ENCODE peak calls at places on chromosomes 13 and 19, in five cellular contexts. T, P, X, D and K are unnamed samples.

GRCh38 chr13:36764536-36764935 is 54.5 kb upstream of the RFXAP start:
- DNase-seq in T (no peak), P (no peak), X (no peak), D (no peak), K (no peak)

GRCh38 chr13:68319384-68319783 is 1089.2 kb upstream of the PCDH9 start:
- DNase-seq in T (no peak), P (no peak), X (no peak), D (no peak), K (no peak)

GRCh38 chr13:109749365-109749764 is 37.0 kb downstream of the IRS2 start:
- DNase-seq in T (no peak), P (no peak), X (no peak), D (no peak), K (no peak)

GRCh38 chr19:45496349-45496953 is 396 bp downstream of the RTN2 start:
- DNase-seq in T (peak; percentile 37), P (no peak), X (no peak), D (no peak), K (no peak)

GRCh38 chr19:1942934-1943555 is 2.1 kb downstream of the CSNK1G2 start:
- DNase-seq in T (peak; percentile 18), P (no peak), X (no peak), D (no peak), K (no peak)

GRCh38 chr19:2494447-2495129 is 18.7 kb downstream of the GADD45B start:
- DNase-seq in T (peak; percentile 86), P (peak; percentile 32), X (peak; percentile 77), D (peak; percentile 66), K (no peak)

GRCh38 chr19:4987286-4987685 is 18.4 kb downstream of the KDM4B start:
- DNase-seq in T (peak; percentile 52), P (no peak), X (peak; percentile 35), D (no peak), K (no peak)

GRCh38 chr13:98253526-98253925 is 76.5 kb upstream of the RNF113B start:
- DNase-seq in T (no peak), P (no peak), X (peak; percentile 68), D (no peak), K (no peak)

GRCh38 chr19:40756502-40757110 is 5.6 kb downstream of the SNRPA start:
- DNase-seq in T (no peak), P (no peak), X (no peak), D (no peak), K (no peak)

GRCh38 chr13:109715902-109716301 is 70.5 kb downstream of the IRS2 start:
- DNase-seq in T (no peak), P (no peak), X (peak; percentile 74), D (no peak), K (no peak)

GRCh38 chr19:40223135-40223822 is 3.2 kb downstream of the CCNP start:
- DNase-seq in T (no peak), P (peak; percentile 86), X (no peak), D (no peak), K (peak; percentile 14)

GRCh38 chr19:17579523-17580244 is 24.2 kb downstream of the COLGALT1 start:
- DNase-seq in T (peak; percentile 65), P (peak; percentile 59), X (peak; percentile 72), D (no peak), K (no peak)